ENCODE peak calls at places on chromosomes 11 and 22, in six cellular contexts. V is spleen; G is GM23248; T is skeletal muscle cell; D is stimulated activated CD4-positive, alpha-beta T cell treated with anti-CD3 and anti-CD28 coated beads, Interleukin-12 subunit alpha, Interleukin-12 subunit beta, amount 100 ng/mL, for 4 hours; Y is activated naive CD8-positive, alpha-beta T cell treated with anti-CD3 and anti-CD28 coated beads for 36 hours. O is an unnamed sample.

GRCh38 chr11:62554377-62554776 is 7.8 kb upstream of the AHNAK start:
- DNase-seq in V (no peak), G (no peak), T (no peak), D (no peak), Y (no peak), O (no peak)

GRCh38 chr11:45663486-45664375 is 1.7 kb downstream of the CHST1 start:
- DNase-seq in V (no peak), G (peak), T (no peak), D (no peak), Y (no peak), O (no peak)

GRCh38 chr11:110467556-110467955 is 37.8 kb downstream of the FDX1 start:
- DNase-seq in V (no peak), G (no peak), T (no peak), D (no peak), Y (no peak), O (no peak)

GRCh38 chr11:46364056-46364455 is 16.8 kb downstream of the DGKZ start:
- DNase-seq in V (no peak), G (peak), T (no peak), D (no peak), Y (no peak), O (no peak)

GRCh38 chr11:111327908-111328624 is 29.7 kb downstream of the POU2AF3 start:
- DNase-seq in V (no peak), G (no peak), T (no peak), D (no peak), Y (no peak), O (no peak)

GRCh38 chr22:22928666-22929380 is 41.2 kb downstream of the IGLL5 start:
- DNase-seq in V (peak), G (peak), T (no peak), D (no peak), Y (peak), O (peak)

GRCh38 chr22:34105461-34106062 is 185.3 kb upstream of the LARGE1 start:
- DNase-seq in V (no peak), G (peak), T (no peak), D (peak), Y (peak), O (no peak)

GRCh38 chr22:35842954-35843353 is 125.3 kb downstream of the APOL5 start:
- DNase-seq in V (no peak), G (peak), T (no peak), D (no peak), Y (no peak), O (no peak)